ENCODE peak calls at places on chromosomes 16 and 17, in four cellular contexts. One of them, this sample, is unnamed.

GRCh38 chr17:77332034-77332971 is 191.5 kb downstream of the SEC14L1 start:
- DNase-seq in naive thymus-derived CD4-positive, alpha-beta T cell: peak; percentile 60
- DNase-seq in heart right ventricle: peak; percentile 2
- DNase-seq in tibial artery: no peak
- DNase-seq in this sample: peak; percentile 43

GRCh38 chr16:53541326-53541725 is 38.3 kb upstream of the AKTIP start:
- DNase-seq in naive thymus-derived CD4-positive, alpha-beta T cell: no peak
- DNase-seq in heart right ventricle: no peak
- DNase-seq in tibial artery: no peak
- DNase-seq in this sample: no peak

GRCh38 chr17:15944720-15945492 is at the start of gene ADORA2B:
- DNase-seq in naive thymus-derived CD4-positive, alpha-beta T cell: peak; percentile 21
- DNase-seq in heart right ventricle: peak; percentile 41
- DNase-seq in tibial artery: peak; percentile 42
- DNase-seq in this sample: no peak

GRCh38 chr17:7408863-7409262 is 1.2 kb downstream of the NLGN2 start:
- DNase-seq in naive thymus-derived CD4-positive, alpha-beta T cell: no peak
- DNase-seq in heart right ventricle: no peak
- DNase-seq in tibial artery: no peak
- DNase-seq in this sample: no peak

GRCh38 chr17:29825604-29826003 is 104.4 kb downstream of the SSH2 start:
- DNase-seq in naive thymus-derived CD4-positive, alpha-beta T cell: no peak
- DNase-seq in heart right ventricle: no peak
- DNase-seq in tibial artery: no peak
- DNase-seq in this sample: no peak

GRCh38 chr17:14359251-14359939 is 58.5 kb downstream of the HS3ST3B1 start:
- DNase-seq in naive thymus-derived CD4-positive, alpha-beta T cell: no peak
- DNase-seq in heart right ventricle: peak; percentile 5
- DNase-seq in tibial artery: no peak
- DNase-seq in this sample: peak; percentile 4

GRCh38 chr16:50539822-50540710 is 8.1 kb upstream of the NKD1 start:
- DNase-seq in naive thymus-derived CD4-positive, alpha-beta T cell: no peak
- DNase-seq in heart right ventricle: no peak
- DNase-seq in tibial artery: no peak
- DNase-seq in this sample: no peak

GRCh38 chr17:30450125-30451027 is 26.8 kb upstream of the GOSR1 start:
- DNase-seq in naive thymus-derived CD4-positive, alpha-beta T cell: no peak
- DNase-seq in heart right ventricle: no peak
- DNase-seq in tibial artery: no peak
- DNase-seq in this sample: no peak

GRCh38 chr17:50219345-50219744 is 17.9 kb upstream of the COL1A1 start:
- DNase-seq in naive thymus-derived CD4-positive, alpha-beta T cell: no peak
- DNase-seq in heart right ventricle: no peak
- DNase-seq in tibial artery: no peak
- DNase-seq in this sample: no peak

GRCh38 chr17:197352-197751 is 15.9 kb upstream of the DOC2B start:
- DNase-seq in naive thymus-derived CD4-positive, alpha-beta T cell: no peak
- DNase-seq in heart right ventricle: no peak
- DNase-seq in tibial artery: no peak
- DNase-seq in this sample: no peak

GRCh38 chr16:3187798-3188674 is at the start of gene OR1F1:
- DNase-seq in naive thymus-derived CD4-positive, alpha-beta T cell: peak; percentile 46
- DNase-seq in heart right ventricle: no peak
- DNase-seq in tibial artery: no peak
- DNase-seq in this sample: peak; percentile 30

GRCh38 chr17:1946021-1946932 is 78.9 kb downstream of the RTN4RL1 start:
- DNase-seq in naive thymus-derived CD4-positive, alpha-beta T cell: no peak
- DNase-seq in heart right ventricle: no peak
- DNase-seq in tibial artery: no peak
- DNase-seq in this sample: no peak

GRCh38 chr17:17021194-17021863 is 20.9 kb upstream of the MPRIP start:
- DNase-seq in naive thymus-derived CD4-positive, alpha-beta T cell: no peak
- DNase-seq in heart right ventricle: peak; percentile 69
- DNase-seq in tibial artery: peak; percentile 65
- DNase-seq in this sample: no peak

GRCh38 chr17:6456914-6457687 is 12.8 kb downstream of the PIMREG start:
- DNase-seq in naive thymus-derived CD4-positive, alpha-beta T cell: no peak
- DNase-seq in heart right ventricle: peak; percentile 30
- DNase-seq in tibial artery: no peak
- DNase-seq in this sample: no peak

GRCh38 chr16:67989322-67990017 is 9.2 kb upstream of the DPEP3 start:
- DNase-seq in naive thymus-derived CD4-positive, alpha-beta T cell: no peak
- DNase-seq in heart right ventricle: no peak
- DNase-seq in tibial artery: no peak
- DNase-seq in this sample: no peak

GRCh38 chr16:67987460-67988160 is 7.3 kb upstream of the DPEP3 start:
- DNase-seq in naive thymus-derived CD4-positive, alpha-beta T cell: no peak
- DNase-seq in heart right ventricle: peak; percentile 55
- DNase-seq in tibial artery: no peak
- DNase-seq in this sample: no peak

GRCh38 chr16:67990018-67990386 is 9.3 kb downstream of the DPEP2 start:
- DNase-seq in naive thymus-derived CD4-positive, alpha-beta T cell: no peak
- DNase-seq in heart right ventricle: no peak
- DNase-seq in tibial artery: no peak
- DNase-seq in this sample: no peak

GRCh38 chr16:67986949-67987348 is 6.7 kb upstream of the DPEP3 start:
- DNase-seq in naive thymus-derived CD4-positive, alpha-beta T cell: no peak
- DNase-seq in heart right ventricle: no peak
- DNase-seq in tibial artery: no peak
- DNase-seq in this sample: no peak

GRCh38 chr16:67988675-67989074 is 8.4 kb upstream of the DPEP3 start:
- DNase-seq in naive thymus-derived CD4-positive, alpha-beta T cell: no peak
- DNase-seq in heart right ventricle: no peak
- DNase-seq in tibial artery: no peak
- DNase-seq in this sample: no peak
- H3K27ac ChIP-seq in naive thymus-derived CD4-positive, alpha-beta T cell: no peak overlapping the region
- H3K27ac ChIP-seq in heart right ventricle: no peak overlapping the region
- H3K27ac ChIP-seq in tibial artery: no peak overlapping the region
- H3K27ac ChIP-seq in this sample: no peak overlapping the region

GRCh38 chr16:13956635-13957196 is 36.8 kb downstream of the ERCC4 start:
- DNase-seq in naive thymus-derived CD4-positive, alpha-beta T cell: no peak
- DNase-seq in heart right ventricle: no peak
- DNase-seq in tibial artery: no peak
- DNase-seq in this sample: no peak
- H3K4me3 ChIP-seq in naive thymus-derived CD4-positive, alpha-beta T cell: no peak overlapping the region
- H3K4me3 ChIP-seq in heart right ventricle: peak overlapping the region; percentile 24
- H3K4me3 ChIP-seq in tibial artery: peak overlapping the region; percentile 32
- H3K4me3 ChIP-seq in this sample: peak overlapping the region; percentile 43

GRCh38 chr17:47267354-47267828 is 13.8 kb downstream of the ITGB3 start:
- DNase-seq in naive thymus-derived CD4-positive, alpha-beta T cell: no peak
- DNase-seq in heart right ventricle: no peak
- DNase-seq in tibial artery: no peak
- DNase-seq in this sample: no peak
- H3K27ac ChIP-seq in naive thymus-derived CD4-positive, alpha-beta T cell: no peak overlapping the region
- H3K27ac ChIP-seq in heart right ventricle: no peak overlapping the region
- H3K27ac ChIP-seq in tibial artery: peak overlapping the region; percentile 92
- H3K27ac ChIP-seq in this sample: no peak overlapping the region

DNA sequence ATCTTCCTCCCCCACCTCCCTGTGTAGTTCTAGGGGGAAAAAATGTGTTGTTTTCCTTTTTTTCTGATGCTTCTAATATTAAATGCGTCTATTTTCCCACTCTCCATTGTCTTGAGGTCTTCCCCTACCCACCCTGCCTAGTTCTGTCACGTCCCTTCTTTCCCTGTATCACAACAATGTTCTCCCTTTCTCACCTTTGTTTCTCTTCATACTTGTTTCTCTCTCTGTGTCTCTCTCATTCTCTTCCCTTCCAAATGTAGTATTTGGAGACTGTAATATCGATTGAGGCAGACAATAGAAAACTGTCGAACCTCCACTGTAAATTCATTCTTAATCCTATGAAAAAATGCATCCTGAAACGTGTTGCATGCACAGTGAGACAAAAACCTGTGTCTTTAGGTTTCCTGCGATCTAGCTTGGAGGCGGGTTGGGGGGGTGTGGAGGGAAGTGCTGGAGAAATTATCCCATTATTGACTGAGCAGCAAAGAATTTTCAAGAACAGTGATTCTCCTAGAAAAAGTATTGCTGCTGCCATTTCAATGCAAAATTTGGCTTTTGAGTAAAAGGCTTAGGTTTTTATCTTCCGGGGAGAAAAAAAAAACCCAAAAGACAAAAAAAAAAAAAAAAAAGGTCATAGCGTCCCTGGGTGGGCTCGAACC is 1.3 kb upstream of the PSMB3 start:
- DNase-seq in naive thymus-derived CD4-positive, alpha-beta T cell: no peak
- DNase-seq in heart right ventricle: no peak
- DNase-seq in tibial artery: no peak
- DNase-seq in this sample: no peak
- H3K4me3 ChIP-seq in naive thymus-derived CD4-positive, alpha-beta T cell: peak overlapping the region; percentile 95
- H3K4me3 ChIP-seq in heart right ventricle: peak overlapping the region; percentile 70
- H3K4me3 ChIP-seq in tibial artery: peak overlapping the region; percentile 96
- H3K4me3 ChIP-seq in this sample: peak overlapping the region; percentile 99

GRCh38 chr16:30652005-30652296 is 1.2 kb downstream of the PRR14 start:
- DNase-seq in naive thymus-derived CD4-positive, alpha-beta T cell: no peak
- DNase-seq in heart right ventricle: no peak
- DNase-seq in tibial artery: no peak
- DNase-seq in this sample: no peak

GRCh38 chr16:30650369-30651123 is at the start of gene PRR14:
- DNase-seq in naive thymus-derived CD4-positive, alpha-beta T cell: peak; percentile 95
- DNase-seq in heart right ventricle: peak; percentile 100
- DNase-seq in tibial artery: peak; percentile 100
- DNase-seq in this sample: peak; percentile 98

GRCh38 chr16:30651124-30652004 is 604 bp downstream of the PRR14 start:
- DNase-seq in naive thymus-derived CD4-positive, alpha-beta T cell: peak; percentile 61
- DNase-seq in heart right ventricle: peak; percentile 55
- DNase-seq in tibial artery: peak; percentile 42
- DNase-seq in this sample: peak; percentile 72

GRCh38 chr16:30654856-30655255 is 3.4 kb upstream of the FBRS start:
- DNase-seq in naive thymus-derived CD4-positive, alpha-beta T cell: no peak
- DNase-seq in heart right ventricle: no peak
- DNase-seq in tibial artery: no peak
- DNase-seq in this sample: no peak

GRCh38 chr16:30652718-30653117 is 2.0 kb downstream of the PRR14 start:
- DNase-seq in naive thymus-derived CD4-positive, alpha-beta T cell: no peak
- DNase-seq in heart right ventricle: no peak
- DNase-seq in tibial artery: no peak
- DNase-seq in this sample: no peak
- H3K27ac ChIP-seq in naive thymus-derived CD4-positive, alpha-beta T cell: peak overlapping the region; percentile 90
- H3K27ac ChIP-seq in heart right ventricle: no peak overlapping the region
- H3K27ac ChIP-seq in tibial artery: peak overlapping the region; percentile 92
- H3K27ac ChIP-seq in this sample: peak overlapping the region; percentile 91

GRCh38 chr17:11704041-11704440 is 105.8 kb downstream of the DNAH9 start:
- DNase-seq in naive thymus-derived CD4-positive, alpha-beta T cell: no peak
- DNase-seq in heart right ventricle: no peak
- DNase-seq in tibial artery: no peak
- DNase-seq in this sample: no peak
- H3K4me3 ChIP-seq in naive thymus-derived CD4-positive, alpha-beta T cell: no peak overlapping the region
- H3K4me3 ChIP-seq in heart right ventricle: no peak overlapping the region
- H3K4me3 ChIP-seq in tibial artery: no peak overlapping the region
- H3K4me3 ChIP-seq in this sample: no peak overlapping the region

This sample was measured in effector memory CD4-positive, alpha-beta T cell.